ENCODE peak calls at places on chromosomes 6 and 20, in six cellular contexts. Q, L, T, H, X and A are unnamed samples.

GRCh38 chr20:34896086-34896551 is 19.7 kb downstream of the ACSS2 start:
- DNase-seq in Q (no peak), L (no peak), T (peak; percentile 74), H (no peak), X (no peak), A (no peak)

GRCh38 chr20:25325073-25325472 is 65.6 kb downstream of the ABHD12 start:
- DNase-seq in Q (no peak), L (no peak), T (no peak), H (no peak), X (no peak), A (no peak)

GRCh38 chr6:144264270-144265060 is 20.7 kb upstream of the UTRN start:
- DNase-seq in Q (no peak), L (peak; percentile 49), T (peak; percentile 90), H (peak; percentile 23), X (no peak), A (peak; percentile 17)

GRCh38 chr6:56101141-56101553 is 146.2 kb downstream of the COL21A1 start:
- DNase-seq in Q (no peak), L (peak; percentile 32), T (peak; percentile 94), H (no peak), X (no peak), A (no peak)

GRCh38 chr20:1883986-1884385 is 11.2 kb upstream of the SIRPA start:
- DNase-seq in Q (no peak), L (no peak), T (no peak), H (no peak), X (no peak), A (no peak)

GRCh38 chr6:30169658-30170614 is 6.6 kb downstream of the TRIM15 start:
- DNase-seq in Q (no peak), L (no peak), T (peak; percentile 49), H (no peak), X (no peak), A (no peak)

GRCh38 chr6:125867483-125867935 is 76.7 kb downstream of the NCOA7 start:
- DNase-seq in Q (no peak), L (peak; percentile 87), T (peak; percentile 84), H (no peak), X (no peak), A (no peak)

GRCh38 chr6:113997106-113997505 is 26.2 kb upstream of the HDAC2 start:
- DNase-seq in Q (no peak), L (no peak), T (peak; percentile 87), H (no peak), X (no peak), A (no peak)

GRCh38 chr6:129671442-129672344 is 38.3 kb downstream of the ARHGAP18 start:
- DNase-seq in Q (no peak), L (peak; percentile 70), T (no peak), H (no peak), X (no peak), A (no peak)

GRCh38 chr6:28585335-28585734 is 59.7 kb downstream of the GPX5 start:
- DNase-seq in Q (no peak), L (no peak), T (peak; percentile 76), H (no peak), X (no peak), A (no peak)

GRCh38 chr6:44108471-44108870 is 18.8 kb downstream of the MRPL14 start:
- DNase-seq in Q (no peak), L (no peak), T (no peak), H (no peak), X (no peak), A (no peak)

GRCh38 chr20:2942439-2942838 is 69.2 kb downstream of the PTPRA start:
- DNase-seq in Q (no peak), L (no peak), T (peak; percentile 59), H (no peak), X (no peak), A (no peak)

GRCh38 chr20:31915491-31916280 is 36.2 kb downstream of the PDRG1 start:
- DNase-seq in Q (no peak), L (no peak), T (no peak), H (no peak), X (no peak), A (no peak)

GRCh38 chr6:112018619-112019416 is 35.1 kb upstream of the CCN6 start:
- DNase-seq in Q (no peak), L (no peak), T (no peak), H (no peak), X (peak; percentile 83), A (no peak)

GRCh38 chr6:70051197-70051596 is 184.8 kb downstream of the COL19A1 start:
- DNase-seq in Q (no peak), L (no peak), T (no peak), H (no peak), X (no peak), A (no peak)

GRCh38 chr20:24765316-24766142 is 183.5 kb upstream of the CST7 start:
- DNase-seq in Q (no peak), L (peak; percentile 14), T (no peak), H (no peak), X (no peak), A (no peak)

GRCh38 chr6:56456785-56457184 is 185.9 kb downstream of the DST start:
- DNase-seq in Q (no peak), L (no peak), T (no peak), H (no peak), X (no peak), A (no peak)

GRCh38 chr6:52077180-52077884 is 10.1 kb downstream of the PKHD1 start:
- DNase-seq in Q (no peak), L (no peak), T (no peak), H (no peak), X (no peak), A (no peak)

GRCh38 chr6:144710207-144710606 is 425.1 kb downstream of the UTRN start:
- DNase-seq in Q (no peak), L (no peak), T (peak; percentile 90), H (no peak), X (no peak), A (no peak)

DNA sequence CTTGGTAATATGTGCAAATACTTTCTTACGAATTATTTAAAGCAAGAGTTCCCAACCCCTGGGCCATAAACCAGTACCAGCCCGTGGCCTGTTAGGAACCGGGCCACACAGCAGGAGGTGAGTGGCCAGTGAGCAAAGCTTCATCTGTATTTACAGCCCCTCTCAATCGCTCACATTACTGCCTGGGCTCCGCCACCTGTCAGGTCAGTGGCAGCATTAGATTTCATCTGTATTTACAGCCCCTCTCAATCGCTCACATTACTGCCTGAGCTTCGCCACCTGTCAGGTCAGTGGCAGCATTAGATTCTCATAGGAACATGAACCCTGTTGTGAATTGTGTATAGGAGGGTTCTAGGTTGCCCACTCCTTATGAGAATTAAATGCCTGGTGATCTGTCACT is 142.0 kb downstream of the RNASET2 start:
- DNase-seq in Q (no peak), L (no peak), T (no peak), H (no peak), X (no peak), A (no peak)
- H3K4me3 ChIP-seq in Q (no peak overlapping the region), L (no peak overlapping the region), T (no peak overlapping the region), H (no peak overlapping the region), X (no peak overlapping the region), A (no peak overlapping the region)

DNA sequence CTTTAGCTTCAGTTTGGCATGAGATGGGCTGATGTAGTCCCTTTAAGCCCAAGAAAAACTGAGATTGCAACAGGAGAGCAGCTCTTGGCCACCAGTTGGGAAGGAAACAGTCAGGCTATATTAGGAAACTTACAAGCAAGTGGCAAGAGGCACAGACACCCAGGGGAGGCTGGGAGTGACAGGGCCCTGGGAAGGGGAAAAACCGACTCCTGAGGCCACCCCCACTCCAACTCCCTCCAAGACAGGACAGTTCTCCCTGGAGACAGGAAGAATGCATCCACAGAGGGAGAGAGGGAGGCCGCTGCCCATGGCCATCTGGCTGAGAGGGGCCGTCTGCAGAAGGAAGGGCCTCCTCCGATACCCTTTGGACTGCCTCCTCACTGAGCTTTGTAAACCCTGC is 20.5 kb downstream of the JPH2 start:
- DNase-seq in Q (no peak), L (no peak), T (peak; percentile 12), H (peak; percentile 67), X (peak; percentile 67), A (no peak)
- H3K4me1 ChIP-seq in Q (no peaks in the 10 kb centered on the region), L (no peaks in the 10 kb centered on the region), T (peaks cover 10% of the 10 kb centered on the region), H (peaks cover 15% of the 10 kb centered on the region), X (peaks cover 49% of the 10 kb centered on the region), A (no peaks in the 10 kb centered on the region)

GRCh38 chr6:147888374-147888773 is 379.9 kb downstream of the SAMD5 start:
- DNase-seq in Q (no peak), L (no peak), T (no peak), H (no peak), X (no peak), A (no peak)
- TF ChIP-seq CTCF in Q (no peak), L (no peak), T (no peak), H (no peak), X (no peak), A (no peak)

GRCh38 chr6:26594730-26595632 is 1.8 kb upstream of the ABT1 start:
- DNase-seq in Q (no peak), L (no peak), T (peak; percentile 86), H (peak; percentile 51), X (no peak), A (no peak)
- H3K4me3 ChIP-seq in Q (no peak overlapping the region), L (peak overlapping the region; percentile 94), T (peak overlapping the region; percentile 6), H (peak overlapping the region; percentile 94), X (peak overlapping the region; percentile 98), A (peak overlapping the region; percentile 95)

GRCh38 chr20:58408603-58409246 is 19.7 kb downstream of the VAPB start:
- DNase-seq in Q (no peak), L (no peak), T (no peak), H (no peak), X (no peak), A (no peak)

GRCh38 chr20:58407201-58407873 is 18.3 kb downstream of the VAPB start:
- DNase-seq in Q (no peak), L (no peak), T (peak; percentile 28), H (no peak), X (no peak), A (no peak)

GRCh38 chr20:58405504-58406291 is 16.7 kb downstream of the VAPB start:
- DNase-seq in Q (no peak), L (no peak), T (no peak), H (no peak), X (no peak), A (no peak)

GRCh38 chr20:58407966-58408557 is 19.0 kb downstream of the VAPB start:
- DNase-seq in Q (no peak), L (no peak), T (no peak), H (no peak), X (no peak), A (no peak)

GRCh38 chr20:58406422-58407001 is 17.5 kb downstream of the VAPB start:
- DNase-seq in Q (no peak), L (no peak), T (peak; percentile 22), H (no peak), X (no peak), A (no peak)
- H3K4me1 ChIP-seq in Q (peaks cover 43% of the 10 kb centered on the region), L (peaks cover 34% of the 10 kb centered on the region), T (peaks cover 5% of the 10 kb centered on the region), H (no peaks in the 10 kb centered on the region), X (peaks cover 42% of the 10 kb centered on the region), A (peaks cover 28% of the 10 kb centered on the region)

DNA sequence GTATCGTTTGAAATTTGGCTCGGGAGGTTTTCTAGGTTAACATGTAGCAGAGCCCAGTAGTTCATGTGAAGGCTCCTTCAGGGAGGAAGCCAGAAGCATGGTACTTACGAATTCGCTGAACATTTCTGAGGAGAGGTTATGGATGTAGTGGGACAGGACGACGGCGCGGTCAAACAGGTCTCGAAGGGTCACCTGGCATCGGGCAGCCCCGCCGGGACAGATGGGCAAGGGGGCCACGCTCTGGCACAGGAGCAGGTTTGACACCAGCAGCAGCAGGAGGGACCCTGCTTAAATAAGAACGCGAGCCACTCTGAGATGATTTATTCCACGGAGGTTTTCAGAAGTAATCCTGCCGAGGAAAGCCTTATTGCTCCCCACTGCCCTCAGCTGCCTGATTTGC is 2.5 kb downstream of the PRL start:
- DNase-seq in Q (no peak), L (no peak), T (no peak), H (no peak), X (no peak), A (no peak)
- TF ChIP-seq CTCF in Q (no peak), L (no peak), T (no peak), H (no peak), X (no peak), A (no peak)